ENCODE peak calls at places on chromosome 14, in seven cellular contexts. H is cardiac muscle cell, T is endodermal cell, Z is kidney epithelial cell, P is HCT116, E is Peyer's patch, S is IMR-90. K is an unnamed sample.

GRCh38 chr14:31770271-31770670 is 209.1 kb downstream of the NUBPL start:
- DNase-seq in Z (no peak), E (peak; percentile 47), S (no peak), P (no peak), H (no peak), T (no peak), K (no peak)

GRCh38 chr14:25052921-25053320 is 3.0 kb upstream of the STXBP6 start:
- DNase-seq in E (no peak), S (no peak), T (no peak), Z (no peak), P (no peak), H (no peak), K (no peak)

GRCh38 chr14:100994082-100994481 is 90.6 kb upstream of the RTL1 start:
- DNase-seq in P (peak; percentile 52), S (peak; percentile 54), Z (no peak), T (no peak), E (no peak), H (no peak), K (no peak)

GRCh38 chr14:81246561-81247270 is 26.0 kb upstream of the GTF2A1 start:
- DNase-seq in T (no peak), H (no peak), S (no peak), E (no peak), P (no peak), Z (no peak), K (no peak)

GRCh38 chr14:73259837-73260236 is 22.5 kb downstream of the PAPLN start:
- DNase-seq in P (no peak), E (peak; percentile 24), S (no peak), Z (no peak), T (no peak), H (no peak), K (no peak)

GRCh38 chr14:94850332-94851211 is 80.7 kb upstream of the GSC start:
- DNase-seq in S (no peak), T (no peak), P (no peak), E (no peak), Z (no peak), H (no peak), K (no peak)

GRCh38 chr14:97290977-97291376 is 493.8 kb downstream of the VRK1 start:
- DNase-seq in P (no peak), E (no peak), Z (no peak), S (no peak), H (no peak), T (no peak), K (no peak)

GRCh38 chr14:54338696-54339317 is 58.0 kb upstream of the CDKN3 start:
- DNase-seq in H (peak; percentile 29), T (peak; percentile 67), S (peak; percentile 57), P (peak; percentile 55), E (no peak), Z (no peak), K (no peak)

GRCh38 chr14:63666326-63666725 is 24.7 kb upstream of the WDR89 start:
- DNase-seq in S (no peak), H (no peak), P (no peak), T (no peak), E (no peak), Z (no peak), K (no peak)

GRCh38 chr14:104115691-104116543 is 22.5 kb upstream of the KIF26A start:
- DNase-seq in Z (no peak), T (peak; percentile 58), S (no peak), P (no peak), E (peak; percentile 51), H (no peak), K (peak; percentile 79)

GRCh38 chr14:63896278-63896720 is 43.5 kb downstream of the SYNE2 start:
- DNase-seq in P (peak; percentile 12), H (no peak), Z (peak; percentile 77), E (no peak), T (no peak), S (peak; percentile 71), K (no peak)

GRCh38 chr14:92122351-92122677 is 545 bp downstream of the CPSF2 start:
- DNase-seq in Z (no peak), E (no peak), H (peak; percentile 61), P (no peak), T (no peak), S (peak; percentile 20), K (no peak)

GRCh38 chr14:105505101-105505500 is 14.1 kb downstream of the TEDC1 start:
- DNase-seq in E (no peak), H (no peak), Z (no peak), T (no peak), S (no peak), P (no peak), K (peak; percentile 57)

GRCh38 chr14:68950111-68950510 is 29.0 kb downstream of the ACTN1 start:
- DNase-seq in E (no peak), P (no peak), Z (no peak), T (no peak), S (peak; percentile 44), H (no peak), K (no peak)

GRCh38 chr14:68947802-68948201 is 31.3 kb downstream of the ACTN1 start:
- DNase-seq in T (no peak), H (peak; percentile 27), Z (no peak), E (peak; percentile 79), S (peak; percentile 42), P (no peak), K (no peak)

GRCh38 chr14:68946423-68946822 is 32.7 kb downstream of the ACTN1 start:
- DNase-seq in E (no peak), H (no peak), T (no peak), P (no peak), S (no peak), Z (no peak), K (no peak)

GRCh38 chr14:68949236-68949965 is 29.7 kb downstream of the ACTN1 start:
- DNase-seq in Z (no peak), T (no peak), E (no peak), P (no peak), S (no peak), H (peak; percentile 29), K (no peak)

DNA sequence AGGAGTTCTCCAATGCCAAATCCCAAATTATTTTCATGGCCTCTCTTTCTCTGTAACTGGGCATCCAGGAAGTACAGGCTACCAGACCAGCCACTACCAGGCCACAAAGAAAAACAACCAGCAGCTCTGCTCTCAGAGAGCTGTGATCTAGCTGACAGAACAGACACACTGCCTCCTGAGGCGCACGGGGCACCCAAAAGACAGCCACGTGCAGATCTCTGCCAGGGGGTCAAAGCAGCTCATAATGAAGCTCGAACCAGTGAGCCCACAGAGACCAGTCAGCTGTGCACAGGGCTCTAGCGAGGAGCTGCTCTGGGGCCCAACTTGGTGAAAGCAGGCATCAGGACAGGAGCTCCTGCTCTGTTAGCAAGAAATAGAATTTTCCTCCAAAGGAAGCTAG is 30.4 kb downstream of the ACTN1 start:
- DNase-seq in Z (no peak), H (no peak), S (no peak), T (no peak), E (no peak), P (no peak), K (no peak)
- H3K36me3 ChIP-seq in Z (no peaks in the 10 kb centered on the region), H (no peaks in the 10 kb centered on the region), S (peaks cover 18% of the 10 kb centered on the region), T (peaks cover 28% of the 10 kb centered on the region), E (no peaks in the 10 kb centered on the region), P (no peaks in the 10 kb centered on the region), K (no peaks in the 10 kb centered on the region)

DNA sequence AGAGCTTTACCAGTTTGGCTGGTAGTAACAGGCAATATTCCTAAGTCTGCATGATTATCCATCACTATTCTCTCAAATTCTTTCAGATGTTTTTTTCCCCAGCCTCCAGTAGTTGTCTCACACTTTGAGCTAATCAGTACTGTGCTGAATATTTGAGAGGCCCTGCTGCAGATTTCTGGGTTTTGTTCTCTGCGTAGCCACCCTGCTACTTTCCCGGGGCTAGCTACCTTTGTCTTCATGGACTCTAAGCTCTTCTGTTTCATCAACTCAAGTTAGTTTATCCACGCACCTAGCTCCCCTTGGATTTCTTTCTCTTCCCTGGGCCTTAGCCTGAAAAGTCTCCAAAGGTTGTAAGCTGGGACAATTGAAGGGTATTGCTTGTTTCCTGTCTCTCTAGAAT is 73.0 kb downstream of the FUT8 start:
- DNase-seq in S (no peak), Z (no peak), H (no peak), E (no peak), P (no peak), T (peak; percentile 56), K (no peak)
- H3K36me3 ChIP-seq in S (no peaks in the 10 kb centered on the region), Z (no peaks in the 10 kb centered on the region), H (no peaks in the 10 kb centered on the region), E (no peaks in the 10 kb centered on the region), P (no peaks in the 10 kb centered on the region), T (no peaks in the 10 kb centered on the region), K (no peaks in the 10 kb centered on the region)

GRCh38 chr14:80164991-80165390 is 46.3 kb downstream of the DIO2 start:
- DNase-seq in E (no peak), T (no peak), P (no peak), Z (peak; percentile 12), H (no peak), S (peak; percentile 84), K (no peak)

GRCh38 chr14:80172380-80173055 is 38.8 kb downstream of the DIO2 start:
- DNase-seq in H (no peak), T (no peak), S (peak; percentile 22), Z (no peak), P (no peak), E (no peak), K (no peak)

DNA sequence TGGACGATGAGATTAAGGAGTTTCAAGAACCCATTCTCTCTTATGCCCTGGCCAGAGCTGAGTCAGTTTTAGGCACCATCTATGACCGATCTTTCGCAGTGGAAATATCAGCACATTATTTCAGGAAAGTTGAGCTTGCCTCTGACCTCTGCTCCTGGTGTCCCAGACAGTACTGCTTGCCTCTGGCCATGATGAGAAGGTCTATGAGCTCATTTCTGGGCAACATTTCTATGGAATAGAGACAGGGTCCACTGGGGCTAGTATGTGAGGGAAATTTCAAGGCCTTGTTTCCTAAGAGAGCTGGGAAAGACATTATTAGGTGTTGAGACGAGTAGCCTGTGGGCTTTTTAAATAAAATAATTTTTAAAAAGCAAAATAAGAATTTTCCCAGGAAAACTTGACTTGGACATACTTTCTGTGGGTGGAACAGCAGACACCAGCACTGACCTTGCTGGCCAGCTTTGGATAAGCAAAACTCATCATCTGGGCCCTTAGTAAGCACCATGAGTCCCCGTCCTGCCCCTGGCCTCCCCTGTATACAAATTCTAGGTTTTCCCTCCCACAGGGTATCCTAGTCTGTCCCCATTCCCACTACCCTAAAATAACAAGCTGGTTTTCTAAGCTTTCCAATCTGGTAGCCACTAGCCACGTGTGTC is 43.4 kb downstream of the DIO2 start:
- DNase-seq in P (no peak), T (no peak), Z (no peak), H (no peak), S (no peak), E (no peak), K (no peak)
- H3K36me3 ChIP-seq in P (no peaks in the 10 kb centered on the region), T (no peaks in the 10 kb centered on the region), Z (no peaks in the 10 kb centered on the region), H (no peaks in the 10 kb centered on the region), S (no peaks in the 10 kb centered on the region), E (no peaks in the 10 kb centered on the region), K (no peaks in the 10 kb centered on the region)

GRCh38 chr14:69387311-69387710 is 10.8 kb downstream of the ERH start:
- DNase-seq in P (no peak), H (no peak), E (no peak), T (no peak), S (peak; percentile 25), Z (peak; percentile 28), K (no peak)

GRCh38 chr14:69398053-69398817 is at the start of the genes ERH and SLC39A9:
- DNase-seq in P (peak; percentile 95), H (peak; percentile 97), E (peak; percentile 99), T (peak; percentile 96), Z (peak; percentile 92), S (peak; percentile 97), K (peak; percentile 97)

GRCh38 chr14:69395929-69396328 is 2.2 kb downstream of the ERH start:
- DNase-seq in T (no peak), Z (no peak), H (no peak), E (no peak), S (no peak), P (no peak), K (no peak)

DNA sequence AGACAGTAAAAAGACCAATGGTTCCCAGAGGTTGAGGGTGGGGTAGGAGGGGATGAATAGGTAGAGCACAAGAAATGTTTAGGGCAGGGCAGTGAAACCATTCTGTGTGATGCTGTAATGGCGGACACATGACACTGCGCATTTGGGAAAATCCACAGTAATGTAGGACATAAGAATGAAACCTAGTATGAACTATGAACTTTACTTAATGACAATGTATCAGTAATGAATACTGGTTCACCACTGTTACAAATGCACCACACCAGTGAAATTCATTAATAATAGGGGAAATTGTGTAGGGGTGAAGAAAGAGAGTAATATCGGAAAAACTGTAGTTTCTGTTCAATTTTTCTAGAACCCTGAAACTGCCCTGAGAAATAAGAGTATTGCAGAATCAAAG is 5.6 kb downstream of the ERH start:
- DNase-seq in P (no peak), H (no peak), E (no peak), Z (no peak), S (no peak), T (no peak), K (no peak)
- H3K36me3 ChIP-seq in P (peaks cover 61% of the 10 kb centered on the region), H (peaks cover 46% of the 10 kb centered on the region), E (peaks cover 67% of the 10 kb centered on the region), Z (no peaks in the 10 kb centered on the region), S (peaks cover 40% of the 10 kb centered on the region), T (peaks cover 87% of the 10 kb centered on the region), K (peaks cover 84% of the 10 kb centered on the region)

K was measured in upper lobe of right lung.